ENCODE peak calls at places on chromosomes 5 and 9, in ten cellular contexts. V is stomach; C is dorsolateral prefrontal cortex; E is CD4-positive, alpha-beta T cell; Q is adrenal gland; I is endodermal cell; X is astrocyte; J is cardiac fibroblast; L is BJ; D is cardiac muscle cell. Y is an unnamed sample.

GRCh38 chr9:15873573-15874177 is 320.8 kb downstream of the CCDC171 start:
- DNase-seq in V (no peak), C (no peak), E (no peak), Q (no peak), I (no peak), X (peak), J (peak), L (no peak), D (peak), Y (peak)

GRCh38 chr9:115229496-115229895 is 111.5 kb upstream of the TNC start:
- DNase-seq in V (no peak), C (no peak), E (no peak), Q (no peak), I (no peak), X (no peak), J (no peak), L (no peak), D (no peak), Y (no peak)

GRCh38 chr9:93082841-93083411 is 13.1 kb upstream of the CARD19 start:
- DNase-seq in V (no peak), C (no peak), E (no peak), Q (peak), I (peak), X (no peak), J (no peak), L (no peak), D (no peak), Y (no peak)

GRCh38 chr5:96601811-96602244 is 60.3 kb upstream of the CAST start:
- DNase-seq in V (peak), C (peak), E (peak), Q (peak), I (peak), X (peak), J (peak), L (no peak), D (peak), Y (peak)

GRCh38 chr5:1416856-1417469 is 28.3 kb downstream of the SLC6A3 start:
- DNase-seq in V (no peak), C (no peak), E (no peak), Q (no peak), I (no peak), X (no peak), J (no peak), L (no peak), D (no peak), Y (no peak)

GRCh38 chr9:98709968-98710965 is 1.5 kb upstream of the GABBR2 start:
- DNase-seq in V (no peak), C (no peak), E (no peak), Q (peak), I (peak), X (peak), J (peak), L (no peak), D (peak), Y (no peak)

GRCh38 chr9:5557606-5558587 is 47.6 kb downstream of the PDCD1LG2 start:
- DNase-seq in V (no peak), C (no peak), E (peak), Q (no peak), I (no peak), X (peak), J (peak), L (no peak), D (peak), Y (peak)

GRCh38 chr9:125461501-125462190 is 200.0 kb downstream of the GAPVD1 start:
- DNase-seq in V (no peak), C (no peak), E (no peak), Q (no peak), I (no peak), X (peak), J (no peak), L (no peak), D (no peak), Y (no peak)

GRCh38 chr5:73673161-73673591 is 47.2 kb downstream of the ARHGEF28 start:
- DNase-seq in V (no peak), C (no peak), E (no peak), Q (no peak), I (no peak), X (peak), J (peak), L (peak), D (peak), Y (no peak)

GRCh38 chr5:126052791-126053190 is 370.4 kb upstream of the GRAMD2B start:
- DNase-seq in V (no peak), C (no peak), E (no peak), Q (no peak), I (no peak), X (no peak), J (no peak), L (no peak), D (peak), Y (no peak)

GRCh38 chr5:157358871-157359270 is 92.9 kb downstream of the CYFIP2 start:
- DNase-seq in V (no peak), C (no peak), E (no peak), Q (no peak), I (no peak), X (no peak), J (no peak), L (no peak), D (no peak), Y (no peak)

GRCh38 chr5:149039501-149039900 is 23.4 kb downstream of the SH3TC2 start:
- DNase-seq in V (no peak), C (no peak), E (no peak), Q (no peak), I (no peak), X (no peak), J (peak), L (no peak), D (peak), Y (no peak)

GRCh38 chr5:142095651-142096330 is 12.8 kb upstream of the NDFIP1 start:
- DNase-seq in V (no peak), C (no peak), E (peak), Q (no peak), I (no peak), X (no peak), J (no peak), L (no peak), D (no peak), Y (no peak)

GRCh38 chr9:20640331-20641187 is 18.3 kb upstream of the MLLT3 start:
- DNase-seq in V (peak), C (peak), E (peak), Q (peak), I (no peak), X (peak), J (peak), L (no peak), D (peak), Y (peak)

GRCh38 chr5:15254607-15255006 is 245.4 kb upstream of the FBXL7 start:
- DNase-seq in V (no peak), C (no peak), E (no peak), Q (no peak), I (no peak), X (no peak), J (peak), L (no peak), D (peak), Y (no peak)

GRCh38 chr9:115595951-115596742 is 478.2 kb upstream of the TNC start:
- DNase-seq in V (no peak), C (no peak), E (no peak), Q (no peak), I (no peak), X (peak), J (peak), L (peak), D (peak), Y (no peak)

GRCh38 chr5:36688722-36689121 is 82.3 kb downstream of the SLC1A3 start:
- DNase-seq in V (no peak), C (no peak), E (no peak), Q (no peak), I (peak), X (no peak), J (no peak), L (no peak), D (no peak), Y (no peak)

GRCh38 chr5:78411596-78411995 is 51.2 kb downstream of the SCAMP1 start:
- DNase-seq in V (no peak), C (no peak), E (no peak), Q (no peak), I (no peak), X (no peak), J (peak), L (no peak), D (no peak), Y (no peak)

GRCh38 chr9:38284768-38285080 is 107.8 kb upstream of the ALDH1B1 start:
- DNase-seq in V (no peak), C (no peak), E (no peak), Q (no peak), I (peak), X (no peak), J (no peak), L (no peak), D (no peak), Y (no peak)

GRCh38 chr5:151239237-151239861 is 13.6 kb upstream of the GM2A start:
- DNase-seq in V (peak), C (peak), E (no peak), Q (peak), I (peak), X (no peak), J (peak), L (no peak), D (peak), Y (peak)

GRCh38 chr9:124779368-124780059 is 2.6 kb downstream of the OLFML2A start:
- DNase-seq in V (peak), C (no peak), E (no peak), Q (peak), I (peak), X (peak), J (peak), L (peak), D (peak), Y (no peak)

GRCh38 chr9:33950371-33950770 is 98.3 kb downstream of the UBAP2 start:
- DNase-seq in V (no peak), C (no peak), E (no peak), Q (no peak), I (no peak), X (peak), J (no peak), L (no peak), D (peak), Y (no peak)

GRCh38 chr9:36725777-36726356 is 153.2 kb downstream of the MELK start:
- DNase-seq in V (no peak), C (no peak), E (no peak), Q (no peak), I (peak), X (no peak), J (no peak), L (no peak), D (no peak), Y (no peak)

GRCh38 chr5:135447298-135447929 is at the start of gene DCANP1:
- DNase-seq in V (no peak), C (no peak), E (no peak), Q (no peak), I (peak), X (no peak), J (no peak), L (no peak), D (no peak), Y (no peak)

GRCh38 chr5:2910401-2911175 is 159.1 kb upstream of the IRX2 start:
- DNase-seq in V (no peak), C (no peak), E (no peak), Q (no peak), I (no peak), X (no peak), J (no peak), L (no peak), D (no peak), Y (no peak)

GRCh38 chr5:68423154-68423811 is 207.7 kb downstream of the PIK3R1 start:
- DNase-seq in V (no peak), C (no peak), E (no peak), Q (no peak), I (no peak), X (no peak), J (no peak), L (no peak), D (no peak), Y (no peak)

GRCh38 chr5:55052383-55052931 is 28.4 kb downstream of the GZMK start:
- DNase-seq in V (no peak), C (no peak), E (no peak), Q (no peak), I (no peak), X (no peak), J (no peak), L (no peak), D (no peak), Y (no peak)

GRCh38 chr9:99516657-99517049 is 294.6 kb downstream of the SEC61B start:
- DNase-seq in V (no peak), C (no peak), E (no peak), Q (no peak), I (no peak), X (no peak), J (no peak), L (no peak), D (no peak), Y (no peak)

GRCh38 chr5:10904862-10905432 is 143.9 kb upstream of the DAP start:
- DNase-seq in V (no peak), C (no peak), E (no peak), Q (no peak), I (peak), X (no peak), J (no peak), L (no peak), D (no peak), Y (no peak)

GRCh38 chr9:37107701-37108100 is 12.7 kb upstream of the ZCCHC7 start:
- DNase-seq in V (no peak), C (no peak), E (no peak), Q (no peak), I (no peak), X (no peak), J (no peak), L (no peak), D (no peak), Y (no peak)

GRCh38 chr9:99565203-99565602 is 256.5 kb upstream of the NR4A3 start:
- DNase-seq in V (no peak), C (peak), E (no peak), Q (no peak), I (no peak), X (no peak), J (no peak), L (no peak), D (no peak), Y (no peak)

GRCh38 chr9:12648921-12649320 is 44.3 kb upstream of the TYRP1 start:
- DNase-seq in V (no peak), C (no peak), E (no peak), Q (no peak), I (no peak), X (no peak), J (no peak), L (no peak), D (no peak), Y (no peak)

GRCh38 chr5:160492565-160492964 is 70.9 kb downstream of the PTTG1 start:
- DNase-seq in V (no peak), C (no peak), E (no peak), Q (no peak), I (no peak), X (peak), J (no peak), L (no peak), D (no peak), Y (no peak)

GRCh38 chr9:119905706-119906105 is 536.5 kb upstream of the BRINP1 start:
- DNase-seq in V (no peak), C (no peak), E (no peak), Q (no peak), I (no peak), X (no peak), J (no peak), L (no peak), D (no peak), Y (no peak)

GRCh38 chr9:104788251-104788650 is 24.3 kb downstream of the NIPSNAP3B start:
- DNase-seq in V (no peak), C (no peak), E (no peak), Q (no peak), I (no peak), X (no peak), J (no peak), L (no peak), D (no peak), Y (no peak)

GRCh38 chr9:113399646-113400200 is 1.4 kb downstream of the ALAD start:
- DNase-seq in V (no peak), C (no peak), E (no peak), Q (no peak), I (no peak), X (no peak), J (no peak), L (no peak), D (no peak), Y (no peak)

GRCh38 chr5:24644757-24645156 is at the start of gene CDH10:
- DNase-seq in V (no peak), C (peak), E (no peak), Q (peak), I (peak), X (peak), J (peak), L (no peak), D (peak), Y (no peak)

GRCh38 chr5:122352331-122352730 is 40.3 kb downstream of the SNCAIP start:
- DNase-seq in V (no peak), C (no peak), E (no peak), Q (no peak), I (no peak), X (peak), J (no peak), L (no peak), D (peak), Y (no peak)

GRCh38 chr9:124218438-124219289 is 39.1 kb upstream of the NEK6 start:
- DNase-seq in V (peak), C (peak), E (no peak), Q (peak), I (peak), X (peak), J (peak), L (no peak), D (peak), Y (peak)

GRCh38 chr5:89668821-89669220 is 740.7 kb downstream of the CETN3 start:
- DNase-seq in V (no peak), C (no peak), E (no peak), Q (no peak), I (no peak), X (peak), J (no peak), L (no peak), D (no peak), Y (no peak)

DNA sequence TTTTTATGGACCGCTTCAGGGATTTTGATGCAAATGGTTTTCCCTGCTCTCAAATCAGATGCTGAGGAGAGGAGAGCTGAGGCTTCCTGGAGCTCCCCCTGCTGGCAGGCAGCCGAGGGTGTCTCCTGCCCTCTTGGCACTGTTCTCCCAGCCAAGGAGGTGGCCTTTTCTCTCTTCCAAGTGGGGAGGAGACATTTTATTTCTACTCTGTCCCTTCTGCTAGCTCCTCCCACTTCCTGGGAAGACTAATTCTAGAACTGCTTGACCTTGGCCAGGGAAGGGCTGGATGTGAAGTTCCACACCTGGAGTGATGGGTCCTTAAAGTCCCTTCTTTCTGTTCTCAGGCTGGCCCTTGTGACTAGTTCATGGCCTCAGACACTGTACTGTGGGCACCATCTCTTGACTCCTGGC is 31.8 kb downstream of the PTPA start:
- DNase-seq in V (peak), C (peak), E (peak), Q (peak), I (peak), X (peak), J (peak), L (peak), D (peak), Y (peak)
- TF ChIP-seq CTCF in V (peak), C (peak), E (peak), Q (peak), I (peak), X (peak), J (peak), L (peak), D (peak), Y (peak)

DNA sequence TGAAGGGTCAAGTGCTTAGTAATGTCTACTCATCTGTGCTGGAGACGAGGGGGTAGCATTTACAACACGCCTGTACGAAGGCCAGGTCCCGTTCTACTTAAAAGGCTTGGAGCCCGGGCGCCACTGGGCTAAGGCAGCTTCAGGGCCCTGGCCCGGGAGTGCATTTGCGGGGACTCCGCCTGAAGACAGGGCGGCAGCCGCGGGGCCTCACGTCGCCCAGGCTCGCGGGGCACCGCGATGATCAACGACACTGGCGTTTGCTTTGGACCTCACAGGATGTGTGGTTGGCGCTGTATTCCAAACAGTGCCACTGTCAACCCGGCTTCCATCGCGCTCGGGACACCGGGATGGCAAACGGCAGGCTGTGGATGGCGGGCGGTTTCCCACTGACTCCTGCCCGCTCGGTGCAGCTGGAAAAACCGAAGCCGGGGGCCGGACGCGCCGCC is 1.1 kb upstream of the TENT4A start:
- DNase-seq in V (peak), C (peak), E (peak), Q (peak), I (peak), X (peak), J (peak), L (no peak), D (peak), Y (no peak)
- TF ChIP-seq CTCF in V (no peak), C (peak), E (no peak), Q (peak), I (peak), X (peak), J (peak), L (peak), D (no peak), Y (no peak)

DNA sequence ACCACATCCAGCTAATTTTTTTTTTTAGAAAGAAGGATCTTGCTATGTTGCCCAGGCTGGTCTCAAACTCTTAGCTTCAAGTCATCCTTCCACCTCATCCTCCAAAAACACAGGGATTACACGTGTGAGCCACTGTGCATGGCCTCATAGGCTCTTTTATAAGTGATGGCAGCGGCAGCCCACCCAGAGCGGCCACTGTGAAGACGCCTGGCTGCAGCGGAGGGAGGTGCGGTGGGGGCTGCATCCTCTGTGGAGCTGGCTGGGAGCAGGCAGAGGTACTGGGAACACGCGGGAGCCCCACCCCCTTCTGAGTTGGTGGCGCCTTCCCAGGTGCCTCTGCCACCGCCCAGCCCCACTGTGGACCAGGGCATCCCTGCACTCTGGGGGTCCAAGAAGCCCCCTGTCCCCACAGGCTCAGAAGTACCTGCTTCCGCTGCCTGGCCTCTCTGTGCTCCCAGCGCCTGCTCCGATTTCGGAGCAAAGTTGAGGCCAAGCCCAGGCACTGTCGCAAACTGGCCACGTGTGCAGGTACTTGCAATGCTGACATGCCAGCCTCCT is 16.9 kb upstream of the ECPAS start:
- DNase-seq in V (no peak), C (no peak), E (no peak), Q (no peak), I (no peak), X (no peak), J (no peak), L (no peak), D (no peak), Y (no peak)
- TF ChIP-seq CTCF in V (no peak), C (no peak), E (no peak), Q (no peak), I (no peak), X (no peak), J (no peak), L (no peak), D (no peak), Y (no peak)

GRCh38 chr5:171366645-171367044 is 21.0 kb upstream of the NPM1 start:
- DNase-seq in V (no peak), C (no peak), E (no peak), Q (no peak), I (no peak), X (no peak), J (no peak), L (no peak), D (no peak), Y (no peak)

GRCh38 chr5:171367424-171368370 is 20.0 kb upstream of the NPM1 start:
- DNase-seq in V (no peak), C (no peak), E (no peak), Q (no peak), I (no peak), X (peak), J (peak), L (no peak), D (peak), Y (peak)

GRCh38 chr5:171363846-171364245 is 23.8 kb upstream of the NPM1 start:
- DNase-seq in V (no peak), C (no peak), E (no peak), Q (no peak), I (no peak), X (no peak), J (no peak), L (no peak), D (no peak), Y (peak)

GRCh38 chr5:171369056-171369455 is 18.6 kb upstream of the NPM1 start:
- DNase-seq in V (peak), C (no peak), E (no peak), Q (no peak), I (no peak), X (no peak), J (no peak), L (no peak), D (no peak), Y (no peak)

GRCh38 chr5:171365351-171365750 is 22.3 kb upstream of the NPM1 start:
- DNase-seq in V (no peak), C (no peak), E (no peak), Q (no peak), I (peak), X (no peak), J (peak), L (no peak), D (peak), Y (no peak)
- TF ChIP-seq CTCF in V (no peak), C (no peak), E (no peak), Q (no peak), I (peak), X (peak), J (peak), L (peak), D (peak), Y (peak)